ENCODE peak calls at places on chromosome 14, in five cellular contexts. G is stimulated activated naive B cell treated with anti-CD40 and anti-IgM and Interleukin-4, amounts not matched to agents 10 μg/mL and 1 μg/mL and 100 μg/mL, for 72 hours; F is dorsolateral prefrontal cortex; N is A172; L is stimulated activated CD4-positive, alpha-beta T cell treated with anti-CD3 and anti-CD28 coated beads, Interleukin-2, amount 100 ng/mL, for 48 hours. S is an unnamed sample.

GRCh38 chr14:69328317-69328716 is 68.4 kb downstream of the GALNT16 start:
- DNase-seq in L (no peak), N (no peak), F (no peak), G (no peak), S (no peak)

GRCh38 chr14:34614638-34615037 is 15.3 kb downstream of the SNX6 start:
- DNase-seq in L (no peak), N (no peak), G (no peak), F (no peak), S (no peak)

GRCh38 chr14:74792249-74793039 is 29.3 kb downstream of the YLPM1 start:
- DNase-seq in N (no peak), G (no peak), F (no peak), L (no peak), S (no peak)

GRCh38 chr14:66104486-66104885 is 381.7 kb upstream of the CCDC196 start:
- DNase-seq in N (no peak), G (no peak), L (no peak), F (no peak), S (no peak)

GRCh38 chr14:20866963-20867362 is 24.2 kb upstream of the RNASE3 start:
- DNase-seq in F (no peak), N (no peak), G (no peak), L (no peak), S (no peak)

GRCh38 chr14:50904719-50905118 is 32.9 kb downstream of the ABHD12B start:
- DNase-seq in L (no peak), N (no peak), F (no peak), G (no peak), S (no peak)

GRCh38 chr14:38704220-38704619 is 398.8 kb downstream of the SEC23A start:
- DNase-seq in N (no peak), F (no peak), L (no peak), G (no peak), S (no peak)

GRCh38 chr14:88866305-88866704 is 41.9 kb downstream of the TTC8 start:
- DNase-seq in F (no peak), N (no peak), G (no peak), L (no peak), S (no peak)

GRCh38 chr14:91092095-91092494 is 21.8 kb upstream of the DGLUCY start:
- DNase-seq in L (no peak), G (no peak), F (no peak), N (no peak), S (no peak)

GRCh38 chr14:102187044-102187443 is 47.3 kb downstream of the WDR20 start:
- DNase-seq in G (no peak), F (no peak), N (peak), L (no peak), S (no peak)

GRCh38 chr14:24058260-24058950 is 6.6 kb downstream of the CARMIL3 start:
- DNase-seq in L (no peak), N (peak), F (peak), G (peak), S (peak)

GRCh38 chr14:22188346-22188745 is 400.7 kb downstream of the DAD1 start:
- DNase-seq in N (no peak), F (no peak), L (no peak), G (no peak), S (no peak)

GRCh38 chr14:57982802-57983201 is 116.9 kb upstream of the SLC35F4 start:
- DNase-seq in N (no peak), G (no peak), F (no peak), L (no peak), S (no peak)

GRCh38 chr14:61596985-61597384 is 98.3 kb upstream of the HIF1A start:
- DNase-seq in G (no peak), N (no peak), L (no peak), F (no peak), S (no peak)

S was measured in Panc1.